ENCODE peak calls at places on chromosomes 6 and 20, in four cellular contexts. J, A, X and B are unnamed samples.

GRCh38 chr6:448296-449056 is 56.9 kb downstream of the IRF4 start:
- DNase-seq in J (no peak), X (no peak), A (no peak), B (no peak)

GRCh38 chr6:161379828-161380598 is 106.2 kb upstream of the AGPAT4 start:
- DNase-seq in A (no peak), X (no peak), J (no peak), B (no peak)

GRCh38 chr20:621115-621756 is 11.1 kb upstream of the TCF15 start:
- DNase-seq in A (no peak), X (no peak), J (no peak), B (no peak)

GRCh38 chr6:30781697-30782424 is 37.5 kb upstream of the IER3 start:
- DNase-seq in A (peak; percentile 98), J (peak; percentile 96), X (no peak), B (peak; percentile 19)

GRCh38 chr20:41258489-41258888 is 59.0 kb downstream of the ZHX3 start:
- DNase-seq in X (no peak), J (no peak), A (no peak), B (no peak)

GRCh38 chr6:46490425-46491200 is 636 bp downstream of the RCAN2 start:
- DNase-seq in X (peak; percentile 74), A (peak; percentile 26), J (peak; percentile 53), B (peak; percentile 79)

GRCh38 chr20:64192406-64192805 is 28.2 kb downstream of the MYT1 start:
- DNase-seq in J (no peak), A (no peak), X (peak; percentile 67), B (no peak)

GRCh38 chr20:45097485-45098095 is 3.3 kb downstream of the KCNS1 start:
- DNase-seq in X (peak; percentile 50), A (peak; percentile 50), J (no peak), B (no peak)

GRCh38 chr6:39365281-39366074 is 43.0 kb upstream of the KCNK16 start:
- DNase-seq in A (no peak), J (no peak), X (no peak), B (no peak)

GRCh38 chr6:21441386-21441785 is 152.2 kb upstream of the SOX4 start:
- DNase-seq in X (no peak), J (no peak), A (no peak), B (no peak)

GRCh38 chr6:141153563-141153962 is 979.2 kb upstream of the GJE1 start:
- DNase-seq in X (no peak), J (no peak), A (no peak), B (no peak)

GRCh38 chr6:141264101-141264500 is 868.6 kb upstream of the GJE1 start:
- DNase-seq in X (no peak), J (no peak), A (no peak), B (no peak)

GRCh38 chr6:27161115-27161514 is 86.4 kb upstream of the PRSS16 start:
- DNase-seq in J (no peak), X (no peak), A (no peak), B (no peak)

GRCh38 chr20:63542031-63542559 is 4.9 kb upstream of the PTK6 start:
- DNase-seq in X (no peak), A (no peak), J (no peak), B (no peak)

GRCh38 chr20:50724851-50725721 is 6.3 kb upstream of the PARD6B start:
- DNase-seq in X (peak; percentile 25), A (peak; percentile 43), J (peak; percentile 87), B (no peak)

GRCh38 chr6:136651982-136652381 is 101.8 kb upstream of the MAP7 start:
- DNase-seq in A (no peak), X (no peak), J (no peak), B (no peak)

GRCh38 chr6:104625536-104625935 is 234.2 kb downstream of the HACE1 start:
- DNase-seq in X (no peak), J (no peak), A (no peak), B (no peak)

GRCh38 chr20:62480318-62480717 is 4.5 kb upstream of the GATA5 start:
- DNase-seq in J (no peak), X (no peak), A (no peak), B (no peak)

GRCh38 chr6:159929819-159930218 is 39.0 kb downstream of the MAS1 start:
- DNase-seq in X (no peak), A (no peak), J (peak; percentile 83), B (no peak)

GRCh38 chr6:148972481-148972880 is 225.7 kb downstream of the UST start:
- DNase-seq in A (peak; percentile 63), J (peak; percentile 56), X (peak; percentile 95), B (peak; percentile 68)

GRCh38 chr6:108846628-108847027 is 1.6 kb upstream of the ARMC2 start:
- DNase-seq in J (no peak), X (no peak), A (no peak), B (no peak)

GRCh38 chr6:77926198-77926752 is 273.4 kb downstream of the MEI4 start:
- DNase-seq in J (no peak), A (no peak), X (no peak), B (no peak)
- TF ChIP-seq CTCF in J (no peak), A (no peak), X (no peak), B (no peak)

GRCh38 chr6:84515082-84515481 is 249.3 kb downstream of the TBX18 start:
- DNase-seq in A (no peak), X (no peak), J (no peak), B (no peak)
- TF ChIP-seq CTCF in A (no peak), X (no peak), J (no peak), B (no peak)

DNA sequence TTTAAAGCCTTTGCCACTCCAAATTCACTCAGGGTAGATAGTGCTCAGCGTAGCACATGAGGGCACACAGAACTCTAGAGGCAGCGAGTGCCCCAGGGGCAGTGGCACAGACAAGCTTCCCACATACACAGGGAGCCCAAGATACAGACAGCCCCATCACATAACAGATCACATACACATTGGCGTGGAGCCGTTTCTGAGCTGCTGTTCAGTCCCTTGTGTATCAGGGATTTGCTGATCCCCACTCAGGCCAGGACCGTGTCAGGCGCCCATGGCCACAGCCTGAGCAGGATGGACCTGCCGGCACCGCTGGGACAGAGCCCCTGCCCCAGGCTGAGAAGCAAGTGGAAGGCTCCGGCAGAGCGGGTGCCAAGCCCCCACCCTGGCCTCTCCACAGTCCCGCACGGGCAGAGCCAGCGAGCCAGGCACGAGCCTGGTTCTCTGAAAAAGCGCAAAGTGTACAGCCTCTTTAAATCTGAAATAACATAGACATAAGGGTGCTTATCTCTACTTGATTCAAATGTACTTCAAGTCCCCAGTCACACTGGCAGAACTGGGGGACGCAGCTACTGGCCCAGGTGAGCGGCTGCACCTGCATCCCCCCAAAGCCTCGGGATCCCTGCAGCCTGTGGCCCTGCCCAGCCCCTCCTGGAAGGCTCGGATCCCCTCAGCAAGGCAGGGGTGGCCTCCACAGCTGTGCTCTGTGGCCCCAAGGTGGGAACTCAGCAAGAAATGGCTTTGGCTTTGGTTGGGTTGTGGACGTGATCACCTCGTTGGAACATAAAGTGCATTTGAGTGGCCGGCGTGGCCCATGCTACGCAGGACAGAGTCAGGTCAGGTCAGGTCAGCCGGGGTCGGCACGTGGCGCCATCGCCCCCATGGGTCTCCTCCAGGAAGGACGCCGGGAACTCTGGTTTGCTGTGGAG is 231.3 kb downstream of the ERMARD start:
- DNase-seq in A (no peak), J (no peak), X (no peak), B (peak; percentile 5)
- TF ChIP-seq CTCF in A (no peak), J (no peak), X (no peak), B (no peak)

DNA sequence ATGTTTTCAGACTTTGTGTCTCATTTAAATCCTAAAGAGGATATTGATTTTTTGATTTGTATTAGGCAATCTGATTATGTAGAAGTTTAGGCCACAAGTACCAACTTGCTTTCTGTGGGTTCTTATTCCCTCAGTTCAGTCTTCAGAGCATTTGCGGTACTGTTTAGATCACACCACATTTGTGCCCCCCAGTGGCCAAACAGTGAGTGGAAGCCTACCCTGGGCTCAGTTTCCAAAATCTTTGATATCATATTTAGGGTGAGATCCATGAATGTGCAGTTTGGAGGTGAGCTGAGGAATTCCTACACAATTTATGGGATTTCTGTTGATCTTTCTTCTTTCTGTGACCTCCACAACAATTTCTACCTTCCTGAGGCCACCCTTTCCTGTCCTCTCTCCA is 92.3 kb upstream of the FUT9 start:
- DNase-seq in A (no peak), J (no peak), X (peak; percentile 53), B (peak; percentile 18)
- TF ChIP-seq CTCF in A (no peak), J (no peak), X (peak; percentile 48), B (peak; percentile 44)

DNA sequence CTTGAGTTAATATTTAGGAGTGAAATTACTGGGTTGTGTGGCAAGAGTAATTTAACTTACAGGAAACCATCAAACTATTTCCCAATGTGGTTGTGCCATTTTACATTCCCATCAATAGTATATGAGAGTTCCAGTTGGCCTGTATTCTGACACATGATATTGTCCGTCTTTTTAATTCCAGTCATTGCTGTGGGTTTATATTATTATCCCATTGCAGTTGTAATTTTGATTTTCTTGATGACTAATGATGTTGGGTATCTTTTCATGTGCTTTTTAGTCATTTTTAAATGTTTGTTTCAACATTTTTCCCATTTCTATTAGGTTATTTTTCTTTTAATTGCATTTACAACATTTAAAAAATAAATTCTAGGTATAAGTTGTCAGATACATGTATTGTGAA is 614.0 kb downstream of the UTRN start:
- DNase-seq in X (no peak), A (no peak), J (no peak), B (no peak)
- TF ChIP-seq CTCF in X (no peak), A (no peak), J (no peak), B (no peak)

GRCh38 chr6:128230267-128230989 is 290.0 kb downstream of the PTPRK start:
- DNase-seq in A (no peak), X (no peak), J (no peak), B (no peak)
- TF ChIP-seq CTCF in A (no peak), X (no peak), J (no peak), B (no peak)

GRCh38 chr6:12403201-12403826 is 113.2 kb downstream of the EDN1 start:
- DNase-seq in J (no peak), X (no peak), A (no peak), B (no peak)
- TF ChIP-seq CTCF in J (no peak), X (no peak), A (no peak), B (no peak)

GRCh38 chr20:46099491-46100287 is 9.9 kb upstream of the NCOA5 start:
- DNase-seq in A (no peak), X (peak; percentile 76), J (no peak), B (no peak)
- TF ChIP-seq CTCF in A (no peak), X (no peak), J (no peak), B (no peak)

DNA sequence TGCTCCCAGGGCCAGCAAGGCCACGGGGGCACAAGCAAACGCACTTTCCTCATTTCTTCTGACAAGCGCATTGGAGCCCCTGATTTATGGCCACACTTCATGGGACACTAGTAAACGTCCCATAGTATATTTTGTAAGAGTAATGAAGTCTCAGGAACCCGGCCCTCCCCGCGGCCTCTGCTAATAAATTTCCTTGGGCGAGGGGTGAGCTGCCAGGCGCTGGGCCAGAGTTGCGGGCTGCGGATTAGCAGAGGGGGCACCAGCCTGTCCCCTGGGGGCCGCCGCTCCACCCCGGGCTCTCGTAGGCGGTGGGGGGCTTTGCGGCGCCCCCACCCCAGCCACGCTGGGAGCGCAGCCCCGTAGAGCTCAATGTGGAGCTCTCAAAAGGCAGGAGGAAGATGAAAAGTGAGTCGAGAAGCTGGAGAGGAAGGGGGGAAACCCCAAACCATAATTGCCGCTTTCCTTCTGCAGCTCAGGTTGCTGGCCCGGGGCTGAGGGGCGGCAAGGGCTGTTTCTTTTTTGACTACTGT is 173.6 kb downstream of the CDC5L start:
- DNase-seq in X (no peak), J (no peak), A (no peak), B (no peak)
- TF ChIP-seq CTCF in X (no peak), J (no peak), A (no peak), B (no peak)